ENCODE peak calls at places on chromosomes 7 and 10, in nine cellular contexts. One of them, this sample, is unnamed.

GRCh38 chr10:98795467-98795866 is 348.7 kb upstream of the HPS1 start:
- DNase-seq in ovary: no peak
- DNase-seq in H1: no peak
- DNase-seq in CD8-positive, alpha-beta T cell: no peak
- DNase-seq in CD4-positive, alpha-beta T cell: no peak
- DNase-seq in heart left ventricle: no peak
- DNase-seq in gastrocnemius medialis: no peak
- DNase-seq in colonic mucosa: no peak
- DNase-seq in heart right ventricle: no peak
- DNase-seq in this sample: no peak

GRCh38 chr7:141024668-141025067 is 9.9 kb upstream of the MRPS33 start:
- DNase-seq in ovary: no peak
- DNase-seq in H1: no peak
- DNase-seq in CD8-positive, alpha-beta T cell: no peak
- DNase-seq in CD4-positive, alpha-beta T cell: no peak
- DNase-seq in heart left ventricle: no peak
- DNase-seq in gastrocnemius medialis: no peak
- DNase-seq in colonic mucosa: no peak
- DNase-seq in heart right ventricle: no peak
- DNase-seq in this sample: no peak

GRCh38 chr10:22945934-22946673 is 18.3 kb downstream of the ARMC3 start:
- DNase-seq in ovary: no peak
- DNase-seq in H1: no peak
- DNase-seq in CD8-positive, alpha-beta T cell: no peak
- DNase-seq in CD4-positive, alpha-beta T cell: no peak
- DNase-seq in heart left ventricle: no peak
- DNase-seq in gastrocnemius medialis: no peak
- DNase-seq in colonic mucosa: no peak
- DNase-seq in heart right ventricle: no peak
- DNase-seq in this sample: no peak

GRCh38 chr7:130667593-130668257 is 823 bp downstream of the COPG2 start:
- DNase-seq in ovary: no peak
- DNase-seq in H1: no peak
- DNase-seq in CD8-positive, alpha-beta T cell: no peak
- DNase-seq in CD4-positive, alpha-beta T cell: no peak
- DNase-seq in heart left ventricle: no peak
- DNase-seq in gastrocnemius medialis: no peak
- DNase-seq in colonic mucosa: no peak
- DNase-seq in heart right ventricle: no peak
- DNase-seq in this sample: no peak

GRCh38 chr10:132427071-132427771 is 30.2 kb downstream of the PWWP2B start:
- DNase-seq in ovary: no peak
- DNase-seq in H1: no peak
- DNase-seq in CD8-positive, alpha-beta T cell: no peak
- DNase-seq in CD4-positive, alpha-beta T cell: no peak
- DNase-seq in heart left ventricle: peak
- DNase-seq in gastrocnemius medialis: no peak
- DNase-seq in colonic mucosa: no peak
- DNase-seq in heart right ventricle: no peak
- DNase-seq in this sample: no peak

GRCh38 chr7:22397981-22398380 is 41.0 kb upstream of the RAPGEF5 start:
- DNase-seq in ovary: no peak
- DNase-seq in H1: no peak
- DNase-seq in CD8-positive, alpha-beta T cell: no peak
- DNase-seq in CD4-positive, alpha-beta T cell: no peak
- DNase-seq in heart left ventricle: no peak
- DNase-seq in gastrocnemius medialis: no peak
- DNase-seq in colonic mucosa: no peak
- DNase-seq in heart right ventricle: no peak
- DNase-seq in this sample: no peak

GRCh38 chr10:48317321-48317990 is 11.0 kb downstream of the MAPK8 start:
- DNase-seq in ovary: no peak
- DNase-seq in H1: no peak
- DNase-seq in CD8-positive, alpha-beta T cell: no peak
- DNase-seq in CD4-positive, alpha-beta T cell: no peak
- DNase-seq in heart left ventricle: no peak
- DNase-seq in gastrocnemius medialis: no peak
- DNase-seq in colonic mucosa: no peak
- DNase-seq in heart right ventricle: no peak
- DNase-seq in this sample: no peak

GRCh38 chr10:47065903-47066302 is 154.7 kb downstream of the PTPN20 start:
- DNase-seq in ovary: no peak
- DNase-seq in H1: no peak
- DNase-seq in CD8-positive, alpha-beta T cell: no peak
- DNase-seq in CD4-positive, alpha-beta T cell: no peak
- DNase-seq in heart left ventricle: no peak
- DNase-seq in gastrocnemius medialis: no peak
- DNase-seq in colonic mucosa: no peak
- DNase-seq in heart right ventricle: no peak
- DNase-seq in this sample: no peak

GRCh38 chr7:50567715-50568261 is 2.6 kb upstream of the DDC start:
- DNase-seq in ovary: no peak
- DNase-seq in H1: no peak
- DNase-seq in CD8-positive, alpha-beta T cell: no peak
- DNase-seq in CD4-positive, alpha-beta T cell: no peak
- DNase-seq in heart left ventricle: no peak
- DNase-seq in gastrocnemius medialis: no peak
- DNase-seq in colonic mucosa: no peak
- DNase-seq in heart right ventricle: no peak
- DNase-seq in this sample: no peak

GRCh38 chr7:158471716-158472115 is 115.9 kb downstream of the PTPRN2 start:
- DNase-seq in ovary: no peak
- DNase-seq in H1: no peak
- DNase-seq in CD8-positive, alpha-beta T cell: no peak
- DNase-seq in CD4-positive, alpha-beta T cell: no peak
- DNase-seq in heart left ventricle: no peak
- DNase-seq in gastrocnemius medialis: no peak
- DNase-seq in colonic mucosa: no peak
- DNase-seq in heart right ventricle: no peak
- DNase-seq in this sample: no peak

GRCh38 chr7:47049234-47049774 is 532.6 kb downstream of the TNS3 start:
- DNase-seq in ovary: no peak
- DNase-seq in H1: no peak
- DNase-seq in CD8-positive, alpha-beta T cell: no peak
- DNase-seq in CD4-positive, alpha-beta T cell: no peak
- DNase-seq in heart left ventricle: no peak
- DNase-seq in gastrocnemius medialis: no peak
- DNase-seq in colonic mucosa: no peak
- DNase-seq in heart right ventricle: no peak
- DNase-seq in this sample: no peak

GRCh38 chr10:125484035-125484732 is 198.8 kb downstream of the TEX36 start:
- DNase-seq in ovary: no peak
- DNase-seq in H1: no peak
- DNase-seq in CD8-positive, alpha-beta T cell: no peak
- DNase-seq in CD4-positive, alpha-beta T cell: no peak
- DNase-seq in heart left ventricle: no peak
- DNase-seq in gastrocnemius medialis: no peak
- DNase-seq in colonic mucosa: no peak
- DNase-seq in heart right ventricle: no peak
- DNase-seq in this sample: no peak

GRCh38 chr7:137937202-137937560 is 64.7 kb downstream of the CREB3L2 start:
- DNase-seq in ovary: no peak
- DNase-seq in H1: no peak
- DNase-seq in CD8-positive, alpha-beta T cell: no peak
- DNase-seq in CD4-positive, alpha-beta T cell: no peak
- DNase-seq in heart left ventricle: no peak
- DNase-seq in gastrocnemius medialis: peak
- DNase-seq in colonic mucosa: no peak
- DNase-seq in heart right ventricle: no peak
- DNase-seq in this sample: no peak

GRCh38 chr7:128399991-128400390 is 9.8 kb downstream of the IMPDH1 start:
- DNase-seq in ovary: no peak
- DNase-seq in H1: no peak
- DNase-seq in CD8-positive, alpha-beta T cell: no peak
- DNase-seq in CD4-positive, alpha-beta T cell: no peak
- DNase-seq in heart left ventricle: no peak
- DNase-seq in gastrocnemius medialis: no peak
- DNase-seq in colonic mucosa: no peak
- DNase-seq in heart right ventricle: no peak
- DNase-seq in this sample: no peak

GRCh38 chr7:134318443-134318842 is 1.7 kb upstream of the SLC35B4 start:
- DNase-seq in ovary: no peak
- DNase-seq in H1: no peak
- DNase-seq in CD8-positive, alpha-beta T cell: no peak
- DNase-seq in CD4-positive, alpha-beta T cell: no peak
- DNase-seq in heart left ventricle: no peak
- DNase-seq in gastrocnemius medialis: no peak
- DNase-seq in colonic mucosa: no peak
- DNase-seq in heart right ventricle: no peak
- DNase-seq in this sample: no peak

GRCh38 chr7:134313543-134313942 is 3.2 kb downstream of the SLC35B4 start:
- DNase-seq in ovary: no peak
- DNase-seq in H1: no peak
- DNase-seq in CD8-positive, alpha-beta T cell: no peak
- DNase-seq in CD4-positive, alpha-beta T cell: no peak
- DNase-seq in heart left ventricle: no peak
- DNase-seq in gastrocnemius medialis: no peak
- DNase-seq in colonic mucosa: peak
- DNase-seq in heart right ventricle: no peak
- DNase-seq in this sample: no peak

GRCh38 chr7:134317434-134317833 is 704 bp upstream of the SLC35B4 start:
- DNase-seq in ovary: no peak
- DNase-seq in H1: no peak
- DNase-seq in CD8-positive, alpha-beta T cell: no peak
- DNase-seq in CD4-positive, alpha-beta T cell: no peak
- DNase-seq in heart left ventricle: no peak
- DNase-seq in gastrocnemius medialis: no peak
- DNase-seq in colonic mucosa: no peak
- DNase-seq in heart right ventricle: no peak
- DNase-seq in this sample: no peak

GRCh38 chr7:134316539-134317344 is at the start of gene SLC35B4:
- DNase-seq in ovary: peak
- DNase-seq in H1: peak
- DNase-seq in CD8-positive, alpha-beta T cell: peak
- DNase-seq in CD4-positive, alpha-beta T cell: peak
- DNase-seq in heart left ventricle: peak
- DNase-seq in gastrocnemius medialis: peak
- DNase-seq in colonic mucosa: peak
- DNase-seq in heart right ventricle: peak
- DNase-seq in this sample: peak

DNA sequence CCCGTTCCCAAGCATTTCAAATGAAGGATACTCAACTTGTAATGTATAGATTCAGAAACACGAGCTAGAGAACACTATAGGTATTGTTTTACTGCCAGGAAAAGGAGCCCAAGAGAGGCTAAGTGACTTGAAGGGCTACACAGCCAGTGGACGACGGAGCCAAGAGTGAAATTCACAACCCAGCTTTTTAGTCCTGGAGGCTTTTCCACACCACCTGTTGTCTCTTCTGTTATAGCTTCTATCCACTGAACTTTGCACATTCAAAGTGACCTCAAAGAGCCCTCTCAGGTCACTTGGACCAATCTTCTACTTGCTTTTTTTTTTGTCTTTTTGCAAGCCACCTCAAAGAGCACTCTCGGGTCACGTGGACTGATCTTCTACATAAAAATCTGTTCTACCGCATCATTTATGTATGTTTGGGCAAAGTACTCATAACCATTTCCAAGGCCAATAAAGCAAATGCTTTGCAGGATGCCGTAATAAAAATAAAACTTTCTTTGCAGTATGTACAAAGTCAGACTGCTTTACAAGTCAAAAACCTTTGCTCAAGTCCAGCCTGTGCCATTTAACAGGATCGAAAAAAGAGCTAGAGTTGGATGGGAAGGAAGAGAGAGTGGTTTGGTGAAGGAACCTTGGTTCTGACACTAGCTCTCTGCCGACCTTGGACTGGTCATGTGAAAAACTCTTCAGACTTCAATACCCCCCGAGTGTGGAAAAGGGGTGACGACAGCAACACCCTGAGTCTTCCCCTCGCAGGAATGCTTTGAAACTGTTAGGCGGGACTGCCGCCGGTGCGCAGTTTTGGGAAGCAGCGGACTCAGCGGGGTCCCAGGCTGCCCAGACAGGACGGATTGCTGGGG is 821 bp downstream of the SLC35B4 start:
- DNase-seq in ovary: no peak
- DNase-seq in H1: no peak
- DNase-seq in CD8-positive, alpha-beta T cell: no peak
- DNase-seq in CD4-positive, alpha-beta T cell: no peak
- DNase-seq in heart left ventricle: no peak
- DNase-seq in gastrocnemius medialis: no peak
- DNase-seq in colonic mucosa: no peak
- DNase-seq in heart right ventricle: no peak
- DNase-seq in this sample: no peak
- H3K27ac ChIP-seq in ovary: peak
- H3K27ac ChIP-seq in H1: peak
- H3K27ac ChIP-seq in CD8-positive, alpha-beta T cell: peak
- H3K27ac ChIP-seq in CD4-positive, alpha-beta T cell: no peak
- H3K27ac ChIP-seq in heart left ventricle: peak
- H3K27ac ChIP-seq in gastrocnemius medialis: peak
- H3K27ac ChIP-seq in colonic mucosa: peak
- H3K27ac ChIP-seq in heart right ventricle: peak
- H3K27ac ChIP-seq in this sample: peak

GRCh38 chr10:6065845-6066244 is 3.7 kb upstream of the IL2RA start:
- DNase-seq in ovary: no peak
- DNase-seq in H1: no peak
- DNase-seq in CD8-positive, alpha-beta T cell: no peak
- DNase-seq in CD4-positive, alpha-beta T cell: no peak
- DNase-seq in heart left ventricle: no peak
- DNase-seq in gastrocnemius medialis: no peak
- DNase-seq in colonic mucosa: no peak
- DNase-seq in heart right ventricle: peak
- DNase-seq in this sample: no peak
- H3K27ac ChIP-seq in ovary: no peak
- H3K27ac ChIP-seq in H1: no peak
- H3K27ac ChIP-seq in CD8-positive, alpha-beta T cell: no peak
- H3K27ac ChIP-seq in CD4-positive, alpha-beta T cell: no peak
- H3K27ac ChIP-seq in heart left ventricle: peak
- H3K27ac ChIP-seq in gastrocnemius medialis: peak
- H3K27ac ChIP-seq in colonic mucosa: no peak
- H3K27ac ChIP-seq in heart right ventricle: peak
- H3K27ac ChIP-seq in this sample: no peak

GRCh38 chr10:97183314-97183713 is 2.4 kb downstream of the SLIT1 start:
- DNase-seq in ovary: no peak
- DNase-seq in H1: no peak
- DNase-seq in CD8-positive, alpha-beta T cell: no peak
- DNase-seq in CD4-positive, alpha-beta T cell: no peak
- DNase-seq in heart left ventricle: no peak
- DNase-seq in gastrocnemius medialis: no peak
- DNase-seq in colonic mucosa: no peak
- DNase-seq in heart right ventricle: no peak
- DNase-seq in this sample: no peak
- H3K27ac ChIP-seq in ovary: no peak
- H3K27ac ChIP-seq in H1: no peak
- H3K27ac ChIP-seq in CD8-positive, alpha-beta T cell: no peak
- H3K27ac ChIP-seq in CD4-positive, alpha-beta T cell: no peak
- H3K27ac ChIP-seq in heart left ventricle: no peak
- H3K27ac ChIP-seq in gastrocnemius medialis: no peak
- H3K27ac ChIP-seq in colonic mucosa: no peak
- H3K27ac ChIP-seq in heart right ventricle: no peak
- H3K27ac ChIP-seq in this sample: no peak

DNA sequence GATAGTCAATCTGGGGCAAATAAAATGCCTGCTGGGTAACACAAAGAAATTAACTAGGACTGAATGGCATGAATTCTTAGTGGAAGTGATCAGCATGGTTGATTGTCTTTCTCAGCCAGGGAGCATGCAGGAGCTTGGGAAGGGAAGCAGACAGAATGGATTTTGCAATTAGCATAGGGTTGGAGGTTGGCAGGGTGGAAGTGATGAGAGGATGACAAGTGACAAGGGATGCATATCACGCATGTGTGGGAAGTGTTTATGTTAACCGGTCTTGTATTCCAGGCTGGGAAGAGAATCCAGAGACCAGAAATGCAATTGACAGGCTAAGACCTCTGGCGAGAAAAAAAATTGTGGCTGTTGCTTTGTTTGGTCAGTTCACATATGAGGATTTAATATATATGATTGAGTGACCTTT is 8.2 kb downstream of the MDFIC start:
- DNase-seq in ovary: no peak
- DNase-seq in H1: no peak
- DNase-seq in CD8-positive, alpha-beta T cell: no peak
- DNase-seq in CD4-positive, alpha-beta T cell: no peak
- DNase-seq in heart left ventricle: no peak
- DNase-seq in gastrocnemius medialis: no peak
- DNase-seq in colonic mucosa: no peak
- DNase-seq in heart right ventricle: no peak
- DNase-seq in this sample: no peak
- H3K27ac ChIP-seq in ovary: no peak
- H3K27ac ChIP-seq in H1: no peak
- H3K27ac ChIP-seq in CD8-positive, alpha-beta T cell: no peak
- H3K27ac ChIP-seq in CD4-positive, alpha-beta T cell: no peak
- H3K27ac ChIP-seq in heart left ventricle: no peak
- H3K27ac ChIP-seq in gastrocnemius medialis: no peak
- H3K27ac ChIP-seq in colonic mucosa: no peak
- H3K27ac ChIP-seq in heart right ventricle: peak
- H3K27ac ChIP-seq in this sample: no peak